ENCODE peak calls at places on chromosomes 5 and 9, in six cellular contexts. I, L, K, S, B and E are unnamed samples.
A peak's percentile ranks its signal among the peaks of the same experiment; 100 is the strongest.

GRCh38 chr5:132469380-132470372 is 20.9 kb downstream of the IRF1 start:
- DNase-seq in S (no peak), L (peak; percentile 20), B (no peak), K (peak; percentile 13), I (no peak), E (no peak)

GRCh38 chr9:14153310-14153720 is 160.6 kb downstream of the NFIB start:
- DNase-seq in S (no peak), L (no peak), B (no peak), I (no peak), K (no peak), E (no peak)

GRCh38 chr9:114291886-114292590 is 30.9 kb upstream of the ORM1 start:
- DNase-seq in S (no peak), K (peak; percentile 12), I (no peak), B (no peak), L (peak; percentile 9), E (peak; percentile 1)

GRCh38 chr5:64923151-64923685 is 154.5 kb downstream of the CWC27 start:
- DNase-seq in K (no peak), L (no peak), S (peak; percentile 5), B (no peak), I (no peak), E (no peak)

GRCh38 chr5:82610686-82611085 is 332.5 kb upstream of the RPS23 start:
- DNase-seq in K (no peak), S (no peak), L (no peak), B (no peak), I (no peak), E (no peak)

GRCh38 chr5:160360310-160360709 is 10.1 kb downstream of the C1QTNF2 start:
- DNase-seq in B (no peak), I (no peak), S (no peak), L (no peak), K (no peak), E (no peak)

GRCh38 chr5:20678814-20679298 is 690.9 kb upstream of the CDH18 start:
- DNase-seq in S (no peak), I (no peak), L (no peak), B (no peak), K (no peak), E (no peak)

GRCh38 chr5:92749943-92750342 is 831.1 kb downstream of the NR2F1-AS1 start:
- DNase-seq in L (no peak), B (no peak), S (no peak), I (no peak), K (no peak), E (no peak)

GRCh38 chr9:97594414-97594921 is 38.7 kb downstream of the TSTD2 start:
- DNase-seq in I (no peak), K (no peak), L (peak; percentile 29), S (peak; percentile 72), B (no peak), E (no peak)

GRCh38 chr5:143054480-143054941 is 284.3 kb downstream of the ARHGAP26 start:
- DNase-seq in B (no peak), L (no peak), I (no peak), K (no peak), S (no peak), E (no peak)

GRCh38 chr5:148687427-148687826 is 33.1 kb upstream of the HTR4 start:
- DNase-seq in L (no peak), B (peak; percentile 19), K (no peak), I (no peak), S (peak; percentile 66), E (no peak)

GRCh38 chr9:135137398-135137832 is 49.9 kb downstream of the OLFM1 start:
- DNase-seq in S (peak; percentile 82), B (no peak), L (no peak), K (no peak), I (no peak), E (no peak)

GRCh38 chr9:16207161-16207560 is 654.3 kb downstream of the CCDC171 start:
- DNase-seq in B (no peak), S (peak; percentile 68), K (peak; percentile 65), I (no peak), L (peak; percentile 71), E (no peak)

GRCh38 chr9:96062051-96062450 is 186.6 kb downstream of the ERCC6L2 start:
- DNase-seq in I (no peak), K (no peak), S (no peak), B (no peak), L (no peak), E (no peak)

GRCh38 chr5:30561771-30562170 is 631.7 kb upstream of the CDH6 start:
- DNase-seq in B (no peak), K (no peak), I (no peak), L (no peak), S (no peak), E (no peak)

GRCh38 chr5:153490124-153491085 is at the start of gene GRIA1:
- DNase-seq in B (no peak), I (no peak), S (no peak), K (no peak), L (no peak), E (no peak)

GRCh38 chr5:1950096-1950707 is 67.5 kb upstream of the IRX4 start:
- DNase-seq in I (no peak), L (no peak), K (no peak), B (no peak), S (no peak), E (no peak)

GRCh38 chr9:92963831-92964606 is 16.7 kb downstream of the FGD3 start:
- DNase-seq in B (no peak), L (no peak), I (peak; percentile 93), S (no peak), K (no peak), E (no peak)
- H3K4me3 ChIP-seq in B (no peak overlapping the region), L (no peak overlapping the region), I (peak overlapping the region; percentile 94), S (no peak overlapping the region), K (peak overlapping the region; percentile 34), E (peak overlapping the region; percentile 62)

GRCh38 chr9:76910861-76911260 is 4.9 kb upstream of the PRUNE2 start:
- DNase-seq in L (no peak), K (no peak), I (no peak), B (no peak), S (peak; percentile 37), E (no peak)
- H3K4me3 ChIP-seq in L (no peak overlapping the region), K (no peak overlapping the region), I (no peak overlapping the region), B (no peak overlapping the region), S (no peak overlapping the region), E (no peak overlapping the region)

GRCh38 chr9:113184509-113184908 is 33.7 kb downstream of the SLC31A2 start:
- DNase-seq in B (no peak), K (no peak), L (no peak), S (no peak), I (no peak), E (no peak)

GRCh38 chr9:113186241-113186755 is 34.8 kb downstream of the FKBP15 start:
- DNase-seq in L (no peak), B (no peak), I (no peak), K (no peak), S (no peak), E (no peak)

GRCh38 chr9:113184089-113184488 is 33.3 kb downstream of the SLC31A2 start:
- DNase-seq in L (no peak), B (no peak), S (no peak), K (no peak), I (no peak), E (no peak)

GRCh38 chr9:113185271-113185670 is 34.5 kb downstream of the SLC31A2 start:
- DNase-seq in B (no peak), K (no peak), L (no peak), I (no peak), S (no peak), E (no peak)

GRCh38 chr9:113187935-113188595 is 33.0 kb downstream of the FKBP15 start:
- DNase-seq in I (no peak), K (peak; percentile 86), S (no peak), L (no peak), B (peak; percentile 35), E (peak; percentile 25)
- H3K4me3 ChIP-seq in I (no peak overlapping the region), K (no peak overlapping the region), S (no peak overlapping the region), L (no peak overlapping the region), B (no peak overlapping the region), E (peak overlapping the region; percentile 4)

GRCh38 chr5:56589486-56589870 is 225.9 kb upstream of the MAP3K1 start:
- DNase-seq in I (no peak), K (no peak), S (no peak), B (no peak), L (no peak), E (no peak)
- H3K4me3 ChIP-seq in I (peak overlapping the region; percentile 21), K (no peak overlapping the region), S (no peak overlapping the region), B (no peak overlapping the region), L (no peak overlapping the region), E (no peak overlapping the region)